ENCODE peak calls at places on chromosomes 1 and 21, in nine cellular contexts. J is mammary epithelial cell, R is hepatocyte, K is PC-9, S is neural progenitor cell, D is keratinocyte, M is HepG2, Z is MM.1S, U is fibroblast of lung. G is an unnamed sample. For H3K79me2, the result is how much of the 10 kb centered on the place peaks cover.

GRCh38 chr1:57061369-57061768 is 95.6 kb upstream of the C8B start:
- DNase-seq in U (peak), J (no peak), D (no peak), S (no peak), R (peak), K (no peak), M (peak), Z (no peak), G (no peak)

GRCh38 chr1:40014812-40015594 is 25.5 kb upstream of the CAP1 start:
- DNase-seq in S (no peak), J (peak), K (no peak), R (no peak), D (peak), U (peak), M (no peak), Z (no peak), G (peak)

GRCh38 chr21:14895792-14896191 is 169.0 kb downstream of the NRIP1 start:
- DNase-seq in U (no peak), D (no peak), R (no peak), Z (no peak), M (no peak), K (no peak), S (no peak), J (no peak), G (no peak)

GRCh38 chr1:228095938-228096337 is 7.2 kb downstream of the C1orf35 start:
- DNase-seq in M (no peak), D (no peak), R (no peak), S (no peak), Z (no peak), K (no peak), U (no peak), J (no peak), G (no peak)

GRCh38 chr1:56547977-56548376 is 31.4 kb downstream of the PLPP3 start:
- DNase-seq in U (no peak), Z (no peak), S (no peak), M (peak), D (no peak), J (no peak), K (peak), R (no peak), G (peak)

GRCh38 chr1:15173863-15174614 is 20.5 kb downstream of the TMEM51 start:
- DNase-seq in D (no peak), R (peak), U (no peak), S (no peak), M (peak), J (peak), Z (peak), K (no peak), G (no peak)

GRCh38 chr1:30111431-30111830 is 612.0 kb downstream of the MATN1 start:
- DNase-seq in M (peak), U (peak), R (peak), S (peak), J (peak), Z (peak), D (no peak), K (peak), G (peak)

GRCh38 chr1:6424000-6424565 is 493 bp upstream of the ESPN start:
- DNase-seq in D (no peak), S (peak), M (no peak), J (no peak), K (no peak), U (no peak), Z (no peak), R (peak), G (peak)

GRCh38 chr1:147167361-147167760 is 4.9 kb downstream of the PRKAB2 start:
- DNase-seq in S (no peak), D (peak), U (peak), Z (no peak), J (peak), M (peak), R (peak), K (no peak), G (peak)
- H3K79me2 ChIP-seq in S (half or more), D (half or more), U (under half), Z (under half), J (half or more), M (half or more), R (half or more), K (under half), G (half or more)

GRCh38 chr1:156922986-156923564 is 2.6 kb downstream of the LRRC71 start:
- DNase-seq in J (no peak), R (no peak), S (no peak), U (no peak), D (no peak), M (no peak), K (peak), Z (no peak), G (no peak)
- TF ChIP-seq EZH2 in J (peak), R (peak), S (no peak), U (peak), D (peak), M (no peak), K (no peak), Z (no peak), G (no peak)

DNA sequence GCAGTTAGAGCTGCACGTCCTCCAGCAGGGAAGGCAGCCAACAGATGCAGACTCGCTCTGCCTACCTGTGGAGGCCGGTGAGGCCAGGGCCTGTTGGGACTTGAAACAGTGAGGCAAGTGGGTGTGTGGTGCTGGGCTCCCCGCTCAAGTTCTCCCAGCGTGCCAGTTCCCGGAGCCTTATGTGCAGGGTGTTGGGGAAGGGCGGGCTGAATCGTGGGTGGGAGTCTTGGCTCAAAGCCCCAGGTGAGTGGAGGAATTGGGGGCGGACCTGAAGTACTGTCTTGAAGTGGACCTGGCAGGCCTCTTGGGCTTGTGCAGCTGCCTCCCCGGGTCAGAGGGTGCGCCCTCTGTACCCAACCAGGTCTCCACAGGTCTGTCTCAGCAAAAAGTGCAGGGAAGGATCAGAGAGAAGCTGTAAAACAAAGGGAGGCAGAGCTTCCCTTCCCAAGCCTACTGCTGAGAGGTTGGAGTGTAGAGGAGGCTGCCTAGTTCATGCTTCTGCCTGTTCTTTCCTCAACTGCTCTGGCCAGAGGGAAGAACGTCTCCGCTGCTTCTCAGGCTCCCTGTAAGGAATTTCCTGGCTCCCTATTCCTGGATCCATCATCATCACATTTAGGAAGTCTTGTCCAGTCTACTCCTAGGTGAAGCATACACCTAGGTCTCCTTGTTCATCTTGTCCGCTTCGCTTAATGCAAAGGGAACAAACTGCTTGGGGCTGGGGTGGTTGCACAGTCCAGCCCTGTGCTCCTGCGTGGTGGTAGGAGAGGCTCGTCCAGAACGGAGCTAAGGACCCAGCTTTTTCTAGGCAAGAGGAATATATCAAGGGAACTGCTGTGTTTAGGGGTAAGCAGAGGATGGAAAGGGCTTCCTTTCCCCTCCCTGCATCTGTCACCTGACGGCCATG is 14.9 kb downstream of the UTP11 start:
- DNase-seq in M (no peak), R (no peak), J (peak), U (no peak), D (peak), K (no peak), Z (no peak), S (no peak), G (no peak)
- H3K79me2 ChIP-seq in M (under half), R (under half), J (under half), U (under half), D (under half), K (under half), Z (under half), S (under half), G (under half)

GRCh38 chr1:207935166-207935583 is 24.2 kb upstream of the CD34 start:
- DNase-seq in S (no peak), U (no peak), K (no peak), Z (no peak), D (no peak), M (no peak), J (no peak), R (no peak), G (no peak)
- TF ChIP-seq EZH2 in S (no peak), U (no peak), K (no peak), Z (no peak), D (no peak), M (no peak), J (no peak), R (no peak), G (no peak)